ENCODE peak calls at places on chromosomes 4 and X, in nine cellular contexts. P is IMR-90; Q is AG08395; F is activated T-cell treated with anti-CD3 and anti-CD28 coated beads, Interleukin-2, amount 50 U/mL, for 24 hours; U is stimulated activated CD4-positive, alpha-beta T cell treated with anti-CD3 and anti-CD28 coated beads, Interleukin-2, amount 100 ng/mL, for 48 hours; N is naive thymus-derived CD4-positive, alpha-beta T cell; I is A172; W is WTC11; O is GM23248. J is an unnamed sample.

GRCh38 chr4:139514382-139515059 is 41.5 kb downstream of the SETD7 start:
- DNase-seq in P (no peak), Q (no peak), F (no peak), U (no peak), N (no peak), I (no peak), W (no peak), O (no peak), J (no peak)

GRCh38 chr4:145887241-145887964 is 51.2 kb downstream of the ZNF827 start:
- DNase-seq in P (peak), Q (peak), F (no peak), U (no peak), N (no peak), I (peak), W (no peak), O (peak), J (peak)

GRCh38 chrX:6225307-6226052 is 3.2 kb downstream of the NLGN4X start:
- DNase-seq in P (no peak), Q (no peak), F (no peak), U (no peak), N (no peak), I (no peak), W (no peak), O (no peak), J (no peak)

GRCh38 chr4:147916351-147916750 is 184.5 kb downstream of the ARHGAP10 start:
- DNase-seq in P (no peak), Q (peak), F (no peak), U (no peak), N (no peak), I (no peak), W (no peak), O (peak), J (no peak)

GRCh38 chrX:78024349-78025108 is 55.1 kb upstream of the PGAM4 start:
- DNase-seq in P (peak), Q (peak), F (peak), U (peak), N (peak), I (peak), W (peak), O (peak), J (no peak)

GRCh38 chr4:61201562-61202099 is 1.5 kb downstream of the ADGRL3 start:
- DNase-seq in P (no peak), Q (no peak), F (no peak), U (no peak), N (no peak), I (no peak), W (no peak), O (no peak), J (no peak)

GRCh38 chr4:72505314-72505744 is 63.7 kb downstream of the ADAMTS3 start:
- DNase-seq in P (peak), Q (peak), F (no peak), U (no peak), N (no peak), I (peak), W (peak), O (peak), J (peak)

GRCh38 chrX:16348286-16348685 is 181.0 kb downstream of the MAGEB17 start:
- DNase-seq in P (no peak), Q (no peak), F (no peak), U (no peak), N (no peak), I (no peak), W (no peak), O (no peak), J (no peak)

GRCh38 chr4:41384992-41385391 is 128.3 kb downstream of the UCHL1 start:
- DNase-seq in P (no peak), Q (no peak), F (no peak), U (no peak), N (no peak), I (no peak), W (no peak), O (no peak), J (no peak)

GRCh38 chrX:55451626-55451989 is 319 bp upstream of the MAGEH1 start:
- DNase-seq in P (no peak), Q (no peak), F (no peak), U (no peak), N (no peak), I (no peak), W (no peak), O (no peak), J (no peak)

GRCh38 chrX:41561045-41561444 is 113.9 kb downstream of the NYX start:
- DNase-seq in P (peak), Q (peak), F (no peak), U (no peak), N (no peak), I (peak), W (no peak), O (peak), J (no peak)

GRCh38 chrX:26845051-26845450 is 618.1 kb downstream of the PPP4R3C start:
- DNase-seq in P (no peak), Q (no peak), F (no peak), U (no peak), N (no peak), I (peak), W (no peak), O (peak), J (no peak)

GRCh38 chr4:27490315-27490714 is 629.7 kb downstream of the STIM2 start:
- DNase-seq in P (no peak), Q (no peak), F (no peak), U (no peak), N (no peak), I (no peak), W (no peak), O (no peak), J (no peak)

J was measured in H1.